ENCODE peak calls at places on chromosomes 5 and 9, in eight cellular contexts. One of them, this sample, is unnamed.
A peak's percentile ranks its signal among the peaks of the same experiment; 100 is the strongest.

GRCh38 chr5:151079838-151080619 is 805 bp downstream of the TNIP1 start:
- DNase-seq in astrocyte of the cerebellum: no peak
- DNase-seq in mucosa of descending colon: no peak
- DNase-seq in glutamatergic neuron: no peak
- DNase-seq in bronchial epithelial cell: peak; percentile 90
- DNase-seq in Caco-2: no peak
- DNase-seq in NB4: peak; percentile 28
- DNase-seq in pancreas: no peak
- DNase-seq in this sample: no peak

GRCh38 chr9:116237456-116237855 is 83.9 kb downstream of the PAPPA start:
- DNase-seq in NB4: no peak
- DNase-seq in bronchial epithelial cell: peak; percentile 7
- DNase-seq in pancreas: no peak
- DNase-seq in Caco-2: no peak
- DNase-seq in glutamatergic neuron: no peak
- DNase-seq in astrocyte of the cerebellum: no peak
- DNase-seq in mucosa of descending colon: no peak
- DNase-seq in this sample: no peak

GRCh38 chr9:78539904-78540303 is 243.0 kb downstream of the PSAT1 start:
- DNase-seq in astrocyte of the cerebellum: peak; percentile 74
- DNase-seq in pancreas: no peak
- DNase-seq in mucosa of descending colon: no peak
- DNase-seq in Caco-2: no peak
- DNase-seq in glutamatergic neuron: no peak
- DNase-seq in NB4: no peak
- DNase-seq in bronchial epithelial cell: no peak
- DNase-seq in this sample: no peak

GRCh38 chr5:21701317-21701716 is 1151.8 kb downstream of the CDH12 start:
- DNase-seq in mucosa of descending colon: no peak
- DNase-seq in pancreas: no peak
- DNase-seq in bronchial epithelial cell: peak; percentile 37
- DNase-seq in astrocyte of the cerebellum: no peak
- DNase-seq in NB4: no peak
- DNase-seq in Caco-2: no peak
- DNase-seq in glutamatergic neuron: no peak
- DNase-seq in this sample: no peak

GRCh38 chr9:131670247-131670681 is 69.6 kb downstream of the RAPGEF1 start:
- DNase-seq in glutamatergic neuron: no peak
- DNase-seq in bronchial epithelial cell: no peak
- DNase-seq in NB4: no peak
- DNase-seq in astrocyte of the cerebellum: no peak
- DNase-seq in pancreas: peak; percentile 60
- DNase-seq in mucosa of descending colon: no peak
- DNase-seq in Caco-2: no peak
- DNase-seq in this sample: no peak

GRCh38 chr9:134301387-134302129 is 24.7 kb upstream of the RXRA start:
- DNase-seq in pancreas: no peak
- DNase-seq in NB4: no peak
- DNase-seq in astrocyte of the cerebellum: no peak
- DNase-seq in glutamatergic neuron: peak; percentile 12
- DNase-seq in mucosa of descending colon: peak; percentile 12
- DNase-seq in bronchial epithelial cell: peak; percentile 71
- DNase-seq in Caco-2: no peak
- DNase-seq in this sample: no peak

GRCh38 chr5:122697171-122697570 is 77.7 kb upstream of the SNX2 start:
- DNase-seq in pancreas: no peak
- DNase-seq in bronchial epithelial cell: no peak
- DNase-seq in astrocyte of the cerebellum: peak; percentile 4
- DNase-seq in glutamatergic neuron: no peak
- DNase-seq in Caco-2: no peak
- DNase-seq in NB4: peak; percentile 57
- DNase-seq in mucosa of descending colon: no peak
- DNase-seq in this sample: no peak

GRCh38 chr9:32508728-32509127 is 17.3 kb downstream of the RIGI start:
- DNase-seq in astrocyte of the cerebellum: no peak
- DNase-seq in bronchial epithelial cell: no peak
- DNase-seq in Caco-2: no peak
- DNase-seq in pancreas: no peak
- DNase-seq in glutamatergic neuron: no peak
- DNase-seq in NB4: no peak
- DNase-seq in mucosa of descending colon: no peak
- DNase-seq in this sample: no peak

GRCh38 chr5:142011572-142012185 is 1.1 kb downstream of the GNPDA1 start:
- DNase-seq in NB4: no peak
- DNase-seq in Caco-2: no peak
- DNase-seq in glutamatergic neuron: no peak
- DNase-seq in astrocyte of the cerebellum: no peak
- DNase-seq in mucosa of descending colon: peak; percentile 21
- DNase-seq in bronchial epithelial cell: no peak
- DNase-seq in pancreas: no peak
- DNase-seq in this sample: no peak

GRCh38 chr9:105911104-105911911 is 217.0 kb downstream of the TMEM38B start:
- DNase-seq in mucosa of descending colon: no peak
- DNase-seq in Caco-2: peak; percentile 68
- DNase-seq in NB4: no peak
- DNase-seq in glutamatergic neuron: no peak
- DNase-seq in bronchial epithelial cell: peak; percentile 18
- DNase-seq in pancreas: no peak
- DNase-seq in astrocyte of the cerebellum: peak; percentile 20
- DNase-seq in this sample: no peak

GRCh38 chr5:82749453-82749852 is 327.7 kb downstream of the TMEM167A start:
- DNase-seq in mucosa of descending colon: no peak
- DNase-seq in Caco-2: no peak
- DNase-seq in astrocyte of the cerebellum: no peak
- DNase-seq in glutamatergic neuron: no peak
- DNase-seq in pancreas: no peak
- DNase-seq in NB4: no peak
- DNase-seq in bronchial epithelial cell: no peak
- DNase-seq in this sample: no peak
- TF ChIP-seq CTCF in mucosa of descending colon: no peak
- TF ChIP-seq CTCF in Caco-2: no peak
- TF ChIP-seq CTCF in astrocyte of the cerebellum: no peak
- TF ChIP-seq CTCF in glutamatergic neuron: no peak
- TF ChIP-seq CTCF in pancreas: no peak
- TF ChIP-seq CTCF in NB4: no peak
- TF ChIP-seq CTCF in bronchial epithelial cell: no peak
- TF ChIP-seq CTCF in this sample: no peak

DNA sequence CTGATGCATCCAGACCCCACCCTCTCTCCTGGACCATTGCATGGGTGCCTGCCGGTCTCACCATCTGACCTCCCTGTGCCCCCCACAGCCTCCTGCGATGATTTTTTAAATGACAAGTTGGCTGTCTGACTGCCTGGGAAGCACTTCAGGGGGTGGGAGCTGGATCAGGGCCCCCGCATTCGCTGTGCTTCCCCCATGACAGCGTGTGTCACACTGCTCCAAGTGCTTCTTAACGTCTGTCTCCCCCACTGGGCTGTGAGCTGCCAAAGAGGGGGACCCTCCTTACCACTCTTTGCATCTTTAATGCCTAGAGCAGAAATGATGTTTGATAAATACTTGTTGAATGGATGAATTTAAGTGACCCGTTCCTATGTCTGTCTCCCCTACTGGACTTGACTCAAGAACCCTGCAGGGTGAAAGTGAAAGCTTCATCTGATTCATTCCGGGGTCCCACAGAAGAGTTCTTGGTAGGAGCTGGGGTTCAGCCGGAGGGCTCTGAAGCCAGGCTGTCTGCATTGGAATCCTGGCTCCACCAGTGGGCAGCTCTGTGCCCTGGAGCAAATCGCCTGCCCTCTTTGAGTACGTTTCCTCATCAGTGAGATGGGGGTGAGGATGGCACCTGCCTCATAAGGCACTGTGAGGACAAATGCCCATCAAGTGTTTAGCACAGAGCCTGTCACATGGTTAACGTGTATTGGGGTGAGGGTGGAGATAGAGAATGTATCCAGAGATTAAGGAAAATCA is 7.6 kb upstream of the EGR1 start:
- DNase-seq in Caco-2: no peak
- DNase-seq in astrocyte of the cerebellum: no peak
- DNase-seq in bronchial epithelial cell: no peak
- DNase-seq in pancreas: no peak
- DNase-seq in mucosa of descending colon: peak; percentile 19
- DNase-seq in NB4: no peak
- DNase-seq in glutamatergic neuron: no peak
- DNase-seq in this sample: no peak
- TF ChIP-seq CTCF in Caco-2: no peak
- TF ChIP-seq CTCF in astrocyte of the cerebellum: no peak
- TF ChIP-seq CTCF in bronchial epithelial cell: no peak
- TF ChIP-seq CTCF in pancreas: no peak
- TF ChIP-seq CTCF in mucosa of descending colon: no peak
- TF ChIP-seq CTCF in NB4: no peak
- TF ChIP-seq CTCF in glutamatergic neuron: no peak
- TF ChIP-seq CTCF in this sample: no peak

GRCh38 chr5:140363631-140364471 is 3.9 kb downstream of the SLC4A9 start:
- DNase-seq in astrocyte of the cerebellum: no peak
- DNase-seq in mucosa of descending colon: no peak
- DNase-seq in glutamatergic neuron: no peak
- DNase-seq in bronchial epithelial cell: no peak
- DNase-seq in NB4: no peak
- DNase-seq in pancreas: no peak
- DNase-seq in Caco-2: no peak
- DNase-seq in this sample: peak; percentile 15
- TF ChIP-seq CTCF in astrocyte of the cerebellum: no peak
- TF ChIP-seq CTCF in mucosa of descending colon: no peak
- TF ChIP-seq CTCF in glutamatergic neuron: no peak
- TF ChIP-seq CTCF in bronchial epithelial cell: no peak
- TF ChIP-seq CTCF in NB4: no peak
- TF ChIP-seq CTCF in pancreas: no peak
- TF ChIP-seq CTCF in Caco-2: no peak
- TF ChIP-seq CTCF in this sample: no peak

GRCh38 chr5:154513669-154514084 is 35.6 kb upstream of the HAND1 start:
- DNase-seq in bronchial epithelial cell: no peak
- DNase-seq in pancreas: no peak
- DNase-seq in Caco-2: no peak
- DNase-seq in astrocyte of the cerebellum: peak; percentile 34
- DNase-seq in mucosa of descending colon: no peak
- DNase-seq in NB4: no peak
- DNase-seq in glutamatergic neuron: no peak
- DNase-seq in this sample: no peak

GRCh38 chr5:154508114-154508513 is 30.1 kb upstream of the HAND1 start:
- DNase-seq in glutamatergic neuron: no peak
- DNase-seq in bronchial epithelial cell: no peak
- DNase-seq in astrocyte of the cerebellum: no peak
- DNase-seq in NB4: no peak
- DNase-seq in mucosa of descending colon: no peak
- DNase-seq in Caco-2: no peak
- DNase-seq in pancreas: no peak
- DNase-seq in this sample: no peak

GRCh38 chr5:154510156-154510555 is 32.1 kb upstream of the HAND1 start:
- DNase-seq in pancreas: no peak
- DNase-seq in mucosa of descending colon: no peak
- DNase-seq in astrocyte of the cerebellum: no peak
- DNase-seq in Caco-2: no peak
- DNase-seq in bronchial epithelial cell: no peak
- DNase-seq in glutamatergic neuron: no peak
- DNase-seq in NB4: no peak
- DNase-seq in this sample: no peak

GRCh38 chr5:154514331-154514730 is 36.3 kb upstream of the HAND1 start:
- DNase-seq in bronchial epithelial cell: no peak
- DNase-seq in glutamatergic neuron: no peak
- DNase-seq in mucosa of descending colon: no peak
- DNase-seq in NB4: no peak
- DNase-seq in pancreas: no peak
- DNase-seq in astrocyte of the cerebellum: no peak
- DNase-seq in Caco-2: no peak
- DNase-seq in this sample: no peak

DNA sequence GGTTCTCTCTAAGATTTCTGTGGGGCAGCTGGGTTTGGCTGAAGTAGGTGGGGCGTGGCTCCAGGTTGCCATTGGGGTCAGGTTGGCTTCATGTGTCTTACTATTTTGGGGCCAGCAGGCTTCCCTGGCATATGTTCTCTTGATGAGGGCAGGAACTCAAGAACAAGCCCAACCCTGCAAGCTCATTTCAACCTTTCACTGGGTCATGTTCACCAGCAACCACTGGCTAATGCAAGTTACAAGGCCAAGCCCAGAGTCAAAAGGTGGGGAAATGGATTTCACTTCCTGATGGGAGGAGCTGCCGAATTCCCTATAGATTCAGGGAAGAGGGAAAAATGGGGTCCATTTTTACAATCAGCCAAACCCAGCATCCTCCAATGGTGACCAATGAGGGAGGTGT is 34.0 kb upstream of the HAND1 start:
- DNase-seq in mucosa of descending colon: no peak
- DNase-seq in Caco-2: no peak
- DNase-seq in astrocyte of the cerebellum: no peak
- DNase-seq in bronchial epithelial cell: no peak
- DNase-seq in pancreas: no peak
- DNase-seq in NB4: no peak
- DNase-seq in glutamatergic neuron: no peak
- DNase-seq in this sample: no peak
- TF ChIP-seq CTCF in mucosa of descending colon: no peak
- TF ChIP-seq CTCF in Caco-2: no peak
- TF ChIP-seq CTCF in astrocyte of the cerebellum: no peak
- TF ChIP-seq CTCF in bronchial epithelial cell: no peak
- TF ChIP-seq CTCF in pancreas: no peak
- TF ChIP-seq CTCF in NB4: no peak
- TF ChIP-seq CTCF in glutamatergic neuron: no peak
- TF ChIP-seq CTCF in this sample: no peak

GRCh38 chr5:145761282-145761681 is 73.9 kb downstream of the PRELID2 start:
- DNase-seq in mucosa of descending colon: no peak
- DNase-seq in pancreas: no peak
- DNase-seq in glutamatergic neuron: no peak
- DNase-seq in Caco-2: no peak
- DNase-seq in astrocyte of the cerebellum: no peak
- DNase-seq in bronchial epithelial cell: no peak
- DNase-seq in NB4: no peak
- DNase-seq in this sample: no peak
- TF ChIP-seq CTCF in mucosa of descending colon: no peak
- TF ChIP-seq CTCF in pancreas: no peak
- TF ChIP-seq CTCF in glutamatergic neuron: no peak
- TF ChIP-seq CTCF in Caco-2: no peak
- TF ChIP-seq CTCF in astrocyte of the cerebellum: no peak
- TF ChIP-seq CTCF in bronchial epithelial cell: no peak
- TF ChIP-seq CTCF in NB4: no peak
- TF ChIP-seq CTCF in this sample: no peak

GRCh38 chr5:17670353-17670752 is 36.1 kb downstream of the TAF11L14 start:
- DNase-seq in Caco-2: no peak
- DNase-seq in NB4: no peak
- DNase-seq in glutamatergic neuron: no peak
- DNase-seq in bronchial epithelial cell: no peak
- DNase-seq in pancreas: no peak
- DNase-seq in mucosa of descending colon: no peak
- DNase-seq in astrocyte of the cerebellum: no peak
- DNase-seq in this sample: no peak
- TF ChIP-seq CTCF in Caco-2: no peak
- TF ChIP-seq CTCF in NB4: no peak
- TF ChIP-seq CTCF in glutamatergic neuron: no peak
- TF ChIP-seq CTCF in bronchial epithelial cell: no peak
- TF ChIP-seq CTCF in pancreas: no peak
- TF ChIP-seq CTCF in mucosa of descending colon: no peak
- TF ChIP-seq CTCF in astrocyte of the cerebellum: no peak
- TF ChIP-seq CTCF in this sample: no peak

GRCh38 chr5:45038366-45038987 is 229.7 kb downstream of the MRPS30 start:
- DNase-seq in pancreas: no peak
- DNase-seq in Caco-2: peak; percentile 40
- DNase-seq in astrocyte of the cerebellum: peak; percentile 23
- DNase-seq in glutamatergic neuron: no peak
- DNase-seq in bronchial epithelial cell: peak; percentile 29
- DNase-seq in mucosa of descending colon: no peak
- DNase-seq in NB4: peak; percentile 52
- DNase-seq in this sample: peak; percentile 17
- TF ChIP-seq CTCF in pancreas: peak; percentile 23
- TF ChIP-seq CTCF in Caco-2: peak; percentile 74
- TF ChIP-seq CTCF in astrocyte of the cerebellum: peak; percentile 65
- TF ChIP-seq CTCF in glutamatergic neuron: peak; percentile 74
- TF ChIP-seq CTCF in bronchial epithelial cell: peak; percentile 61
- TF ChIP-seq CTCF in mucosa of descending colon: no peak
- TF ChIP-seq CTCF in NB4: peak; percentile 67
- TF ChIP-seq CTCF in this sample: peak; percentile 47